ENCODE peak calls at places on chromosomes 1 and 21, in nine cellular contexts. W is stimulated activated CD4-positive, alpha-beta T cell treated with anti-CD3 and anti-CD28 coated beads, TNF-alpha, amount 100 ng/mL, for 4 hours; X is NCI-H446; H is AG09319; Q is WTC11; O is NCI-H748 treated with DMSO at 0.1 percent for 48 hours; N is NCI-H460; A is heart right ventricle; B is activated CD4-positive, alpha-beta T cell treated with anti-CD3 and anti-CD28 coated beads, Interleukin-2, amount 10 ng/mL, durations not matched to agents 7 days and 5 days. S is an unnamed sample.
A peak's percentile ranks its signal among the peaks of the same experiment; 100 is the strongest.

GRCh38 chr1:154557248-154557938 is 1.1 kb downstream of the UBE2Q1 start:
- DNase-seq in N (no peak), W (no peak), X (no peak), H (no peak), O (no peak), Q (no peak), A (no peak), B (no peak), S (no peak)

GRCh38 chr1:230186874-230187273 is 119.8 kb downstream of the GALNT2 start:
- DNase-seq in W (no peak), B (peak; percentile 40), A (no peak), H (no peak), N (no peak), Q (no peak), O (peak; percentile 7), X (no peak), S (no peak)

GRCh38 chr1:36620142-36620541 is 137.4 kb upstream of the CSF3R start:
- DNase-seq in N (no peak), B (no peak), A (no peak), H (no peak), W (no peak), O (no peak), X (no peak), Q (no peak), S (no peak)

GRCh38 chr21:14678987-14679574 is 133.0 kb upstream of the SAMSN1 start:
- DNase-seq in N (no peak), Q (no peak), A (no peak), B (no peak), H (no peak), O (no peak), X (no peak), W (no peak), S (no peak)

GRCh38 chr1:245592083-245592460 is 437.3 kb downstream of the KIF26B start:
- DNase-seq in B (no peak), H (no peak), O (no peak), N (no peak), A (no peak), W (no peak), Q (no peak), X (no peak), S (no peak)

GRCh38 chr1:41856361-41857285 is 62.1 kb downstream of the HIVEP3 start:
- DNase-seq in X (no peak), B (no peak), W (no peak), N (no peak), O (no peak), Q (no peak), H (peak; percentile 22), A (no peak), S (no peak)

GRCh38 chr1:1004420-1004779 is 4.5 kb upstream of the HES4 start:
- DNase-seq in X (no peak), A (no peak), H (no peak), B (no peak), Q (no peak), O (no peak), W (no peak), N (no peak), S (no peak)

GRCh38 chr1:1183833-1184775 is 10.4 kb downstream of the TTLL10 start:
- DNase-seq in W (no peak), O (no peak), N (no peak), B (no peak), X (no peak), Q (peak; percentile 8), H (no peak), A (no peak), S (no peak)

GRCh38 chr1:163307479-163308171 is 14.1 kb upstream of the NUF2 start:
- DNase-seq in B (no peak), A (no peak), Q (no peak), H (peak; percentile 22), N (no peak), W (no peak), X (no peak), O (no peak), S (peak; percentile 67)

GRCh38 chr1:171655215-171656116 is 3.0 kb upstream of the MYOC start:
- DNase-seq in Q (peak; percentile 92), B (peak; percentile 68), X (no peak), H (no peak), N (peak; percentile 29), O (no peak), W (peak; percentile 44), A (peak; percentile 90), S (no peak)

GRCh38 chr1:118333601-118334241 is 148.7 kb upstream of the SPAG17 start:
- DNase-seq in N (no peak), Q (peak; percentile 16), W (no peak), X (peak; percentile 30), O (no peak), B (no peak), A (no peak), H (no peak), S (no peak)

GRCh38 chr1:111227434-111227833 is at the start of gene CHI3L2:
- DNase-seq in O (no peak), N (no peak), H (no peak), W (no peak), Q (no peak), A (no peak), X (no peak), B (no peak), S (no peak)

GRCh38 chr1:1777950-1778826 is at the start of gene NADK:
- DNase-seq in A (peak; percentile 42), W (peak; percentile 59), N (peak; percentile 47), Q (peak; percentile 64), B (peak; percentile 65), H (no peak), X (peak; percentile 54), O (peak; percentile 2), S (no peak)

GRCh38 chr1:200483491-200484143 is 73.8 kb upstream of the ZNF281 start:
- DNase-seq in W (no peak), O (no peak), Q (no peak), A (no peak), B (peak; percentile 54), N (peak; percentile 75), X (no peak), H (peak; percentile 85), S (peak; percentile 99)

GRCh38 chr1:97094257-97094972 is 372.8 kb downstream of the PTBP2 start:
- DNase-seq in A (no peak), N (peak; percentile 30), B (no peak), H (peak; percentile 38), Q (no peak), O (no peak), W (no peak), X (no peak), S (peak; percentile 28)

GRCh38 chr1:224450956-224451350 is 16.4 kb upstream of the WDR26 start:
- DNase-seq in B (no peak), O (no peak), W (no peak), Q (no peak), A (no peak), H (no peak), N (no peak), X (no peak), S (no peak)

GRCh38 chr1:155175281-155175926 is 1.8 kb downstream of the TRIM46 start:
- DNase-seq in X (no peak), W (no peak), Q (no peak), N (no peak), O (no peak), B (no peak), H (no peak), A (peak; percentile 2), S (no peak)

GRCh38 chr1:3311711-3312110 is 142.8 kb upstream of the ARHGEF16 start:
- DNase-seq in W (no peak), Q (no peak), X (no peak), A (no peak), H (no peak), B (no peak), O (no peak), N (no peak), S (no peak)

GRCh38 chr21:19458295-19458694 is 1054.7 kb upstream of the TMPRSS15 start:
- DNase-seq in X (no peak), B (no peak), O (no peak), N (no peak), W (no peak), H (no peak), A (no peak), Q (no peak), S (no peak)

GRCh38 chr21:45255381-45256020 is 32.2 kb downstream of the POFUT2 start:
- DNase-seq in X (no peak), O (no peak), N (no peak), H (no peak), Q (no peak), B (no peak), W (no peak), A (no peak), S (no peak)

GRCh38 chr1:2414297-2414958 is 2.1 kb upstream of the PEX10 start:
- DNase-seq in X (peak; percentile 4), A (peak; percentile 71), W (peak; percentile 72), B (peak; percentile 83), O (peak; percentile 11), Q (peak; percentile 86), H (peak; percentile 19), N (peak; percentile 36), S (no peak)

GRCh38 chr1:15617874-15618684 is 821 bp downstream of the DDI2 start:
- DNase-seq in W (peak; percentile 18), B (peak; percentile 49), X (no peak), Q (no peak), N (no peak), H (no peak), O (peak; percentile 22), A (peak; percentile 32), S (no peak)

GRCh38 chr21:45423968-45424853 is 19.2 kb downstream of the COL18A1 start:
- DNase-seq in N (no peak), H (no peak), W (no peak), B (no peak), A (no peak), X (no peak), Q (no peak), O (no peak), S (no peak)

GRCh38 chr21:36321325-36322082 is 1.5 kb downstream of the MORC3 start:
- DNase-seq in N (no peak), O (peak; percentile 40), H (no peak), A (peak; percentile 10), B (peak; percentile 14), X (peak; percentile 24), W (no peak), Q (no peak), S (no peak)

GRCh38 chr1:171487038-171487437 is 1.7 kb downstream of the PRRC2C start:
- DNase-seq in N (no peak), B (no peak), H (no peak), Q (no peak), O (no peak), W (no peak), X (no peak), A (no peak), S (no peak)

GRCh38 chr1:77282866-77283539 is 1.2 kb downstream of the AK5 start:
- DNase-seq in B (peak; percentile 23), N (no peak), O (peak; percentile 9), X (no peak), A (no peak), W (no peak), Q (peak; percentile 73), H (no peak), S (no peak)

GRCh38 chr21:35266546-35266945 is 217.4 kb upstream of the RUNX1 start:
- DNase-seq in O (no peak), W (no peak), A (no peak), Q (no peak), H (no peak), X (no peak), B (no peak), N (no peak), S (no peak)